ENCODE peak calls at places on chromosomes 6 and 20, in eight cellular contexts. M is NT2/D1, C is neural progenitor cell, J is aorta, E is mammary epithelial cell, Q is BE2C, F is astrocyte, U is gastrocnemius medialis. X is an unnamed sample. For H3K4me1 and H3K36me3, the result is how much of the 10 kb centered on the place peaks cover.

GRCh38 chr6:156699017-156699421 is 78.2 kb upstream of the ARID1B start:
- DNase-seq in C (no peak), E (peak), F (peak), J (no peak), M (no peak), U (no peak), Q (no peak), X (no peak)

GRCh38 chr6:14055541-14055940 is 62.0 kb upstream of the CD83 start:
- DNase-seq in M (no peak), E (no peak), C (no peak), F (no peak), J (no peak), U (no peak), Q (no peak), X (no peak)

GRCh38 chr6:75145211-75145610 is 60.6 kb downstream of the COL12A1 start:
- DNase-seq in F (no peak), J (no peak), U (no peak), Q (no peak), M (no peak), E (no peak), C (no peak), X (no peak)

GRCh38 chr20:38997622-38998021 is 35.5 kb downstream of the DHX35 start:
- DNase-seq in F (peak), M (no peak), E (no peak), Q (no peak), C (no peak), U (no peak), J (no peak), X (no peak)

GRCh38 chr20:38159949-38160756 is 4.9 kb downstream of the TGM2 start:
- DNase-seq in J (no peak), C (no peak), F (no peak), U (no peak), Q (no peak), E (no peak), M (no peak), X (no peak)

GRCh38 chr6:33557376-33557775 is 22.7 kb downstream of the BAK1 start:
- DNase-seq in E (no peak), C (no peak), M (no peak), U (no peak), F (no peak), Q (no peak), J (no peak), X (no peak)

GRCh38 chr20:3255728-3256127 is 16.7 kb upstream of the SLC4A11 start:
- DNase-seq in E (no peak), C (no peak), M (no peak), Q (no peak), J (no peak), F (no peak), U (no peak), X (no peak)

GRCh38 chr20:59863058-59863457 is 70.4 kb downstream of the SYCP2 start:
- DNase-seq in M (no peak), E (no peak), F (no peak), Q (no peak), J (no peak), C (no peak), U (no peak), X (no peak)

GRCh38 chr6:23498013-23498412 is 628.0 kb upstream of the NRSN1 start:
- DNase-seq in Q (no peak), M (no peak), U (no peak), E (no peak), C (no peak), J (no peak), F (peak), X (no peak)

GRCh38 chr6:160428069-160428430 is 79.9 kb downstream of the SLC22A3 start:
- DNase-seq in E (no peak), J (peak), C (no peak), Q (peak), M (no peak), F (no peak), U (peak), X (peak)

GRCh38 chr20:33791021-33791420 is 20.1 kb upstream of the CHMP4B start:
- DNase-seq in J (no peak), M (no peak), F (no peak), C (no peak), Q (no peak), U (no peak), E (no peak), X (peak)

GRCh38 chr6:121868191-121868590 is 432.7 kb downstream of the GJA1 start:
- DNase-seq in F (no peak), M (no peak), C (no peak), E (no peak), U (no peak), J (no peak), Q (no peak), X (no peak)

GRCh38 chr6:13568970-13569369 is 5.4 kb upstream of the SIRT5 start:
- DNase-seq in J (no peak), C (no peak), U (no peak), Q (no peak), M (no peak), E (no peak), F (no peak), X (no peak)

GRCh38 chr20:8271727-8272126 is 139.7 kb downstream of the PLCB1 start:
- DNase-seq in U (no peak), J (no peak), C (no peak), M (no peak), E (no peak), F (peak), Q (no peak), X (no peak)

GRCh38 chr20:19737025-19737424 is 21.0 kb upstream of the RIN2 start:
- DNase-seq in E (peak), C (no peak), F (peak), J (no peak), U (no peak), M (no peak), Q (no peak), X (no peak)

GRCh38 chr6:62150048-62150663 is 135.9 kb downstream of the KHDRBS2 start:
- DNase-seq in F (no peak), Q (peak), C (peak), M (peak), E (peak), U (no peak), J (no peak), X (no peak)

GRCh38 chr6:23826587-23826986 is 299.4 kb upstream of the NRSN1 start:
- DNase-seq in C (no peak), U (no peak), Q (no peak), E (no peak), J (no peak), F (no peak), M (no peak), X (no peak)

GRCh38 chr6:53273356-53273755 is 75.4 kb downstream of the ELOVL5 start:
- DNase-seq in M (no peak), Q (no peak), C (peak), J (no peak), U (no peak), F (no peak), E (no peak), X (no peak)

GRCh38 chr6:21079468-21080048 is 514.0 kb upstream of the SOX4 start:
- DNase-seq in U (no peak), J (no peak), M (no peak), Q (peak), E (no peak), F (peak), C (no peak), X (no peak)

GRCh38 chr6:129686941-129687627 is 22.9 kb downstream of the ARHGAP18 start:
- DNase-seq in U (no peak), C (no peak), E (peak), F (peak), J (no peak), M (no peak), Q (no peak), X (no peak)
- H3K4me1 ChIP-seq in U (half or more), C (under half), E (half or more), F (under half), J (under half), M (under half), Q (under half), X (under half)

GRCh38 chr6:44442235-44442634 is 54.7 kb downstream of the CDC5L start:
- DNase-seq in E (no peak), M (no peak), F (no peak), C (no peak), U (no peak), Q (no peak), J (no peak), X (no peak)
- H3K36me3 ChIP-seq in E (under half), M (under half), F (under half), C (under half), U (under half), Q (under half), J (under half), X (under half)

GRCh38 chr6:4585682-4586468 is 190.3 kb upstream of the CDYL start:
- DNase-seq in M (no peak), U (no peak), J (no peak), E (no peak), F (no peak), Q (no peak), C (no peak), X (no peak)

GRCh38 chr6:4583026-4583425 is 193.2 kb upstream of the CDYL start:
- DNase-seq in M (no peak), C (no peak), E (no peak), F (no peak), U (no peak), J (no peak), Q (no peak), X (no peak)

GRCh38 chr6:4586469-4586859 is 189.7 kb upstream of the CDYL start:
- DNase-seq in C (no peak), M (no peak), Q (no peak), E (no peak), J (no peak), F (no peak), U (no peak), X (no peak)

GRCh38 chr6:4582506-4582905 is 193.7 kb upstream of the CDYL start:
- DNase-seq in F (no peak), J (no peak), U (no peak), Q (no peak), M (no peak), C (no peak), E (no peak), X (no peak)

GRCh38 chr6:4584801-4585200 is 191.4 kb upstream of the CDYL start:
- DNase-seq in J (no peak), F (no peak), Q (no peak), E (no peak), M (no peak), C (no peak), U (no peak), X (no peak)
- H3K4me1 ChIP-seq in J (under half), F (under half), Q (under half), E (under half), M (under half), C (under half), U (under half), X (under half)

DNA sequence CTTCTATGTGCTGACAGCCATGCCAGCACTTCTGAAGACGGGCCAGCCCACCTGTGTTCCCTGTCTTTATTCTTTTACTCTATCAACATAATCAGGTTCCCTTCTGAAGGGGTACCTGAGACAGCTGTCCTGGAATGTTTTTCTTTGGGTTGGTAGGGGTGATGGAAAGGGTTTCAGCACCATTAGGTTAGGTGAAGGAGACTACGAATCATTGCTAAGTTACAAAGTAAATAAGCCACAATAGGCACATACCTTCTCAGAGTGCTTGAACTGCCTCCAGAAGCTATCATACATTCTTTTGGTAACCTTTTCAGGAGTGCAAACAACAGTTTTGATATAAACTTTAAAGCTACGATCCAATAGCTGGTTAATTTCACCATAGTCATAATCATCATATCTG is 106.4 kb downstream of the SESN1 start:
- DNase-seq in F (no peak), C (no peak), M (no peak), E (no peak), U (no peak), J (no peak), Q (no peak), X (no peak)
- H3K36me3 ChIP-seq in F (under half), C (under half), M (under half), E (under half), U (half or more), J (under half), Q (under half), X (under half)

GRCh38 chr20:50399003-50399916 is 110.9 kb upstream of the PTPN1 start:
- DNase-seq in C (no peak), J (peak), Q (no peak), U (peak), F (peak), E (no peak), M (no peak), X (no peak)

GRCh38 chr20:50401047-50401586 is 109.1 kb upstream of the PTPN1 start:
- DNase-seq in U (no peak), F (no peak), C (no peak), Q (no peak), E (no peak), J (no peak), M (no peak), X (no peak)

GRCh38 chr20:50398471-50399002 is 111.6 kb upstream of the PTPN1 start:
- DNase-seq in C (no peak), M (no peak), Q (no peak), E (no peak), F (no peak), J (no peak), U (peak), X (no peak)

GRCh38 chr20:50400705-50401045 is 109.5 kb upstream of the PTPN1 start:
- DNase-seq in U (no peak), M (no peak), J (no peak), E (no peak), Q (no peak), C (no peak), F (no peak), X (no peak)

DNA sequence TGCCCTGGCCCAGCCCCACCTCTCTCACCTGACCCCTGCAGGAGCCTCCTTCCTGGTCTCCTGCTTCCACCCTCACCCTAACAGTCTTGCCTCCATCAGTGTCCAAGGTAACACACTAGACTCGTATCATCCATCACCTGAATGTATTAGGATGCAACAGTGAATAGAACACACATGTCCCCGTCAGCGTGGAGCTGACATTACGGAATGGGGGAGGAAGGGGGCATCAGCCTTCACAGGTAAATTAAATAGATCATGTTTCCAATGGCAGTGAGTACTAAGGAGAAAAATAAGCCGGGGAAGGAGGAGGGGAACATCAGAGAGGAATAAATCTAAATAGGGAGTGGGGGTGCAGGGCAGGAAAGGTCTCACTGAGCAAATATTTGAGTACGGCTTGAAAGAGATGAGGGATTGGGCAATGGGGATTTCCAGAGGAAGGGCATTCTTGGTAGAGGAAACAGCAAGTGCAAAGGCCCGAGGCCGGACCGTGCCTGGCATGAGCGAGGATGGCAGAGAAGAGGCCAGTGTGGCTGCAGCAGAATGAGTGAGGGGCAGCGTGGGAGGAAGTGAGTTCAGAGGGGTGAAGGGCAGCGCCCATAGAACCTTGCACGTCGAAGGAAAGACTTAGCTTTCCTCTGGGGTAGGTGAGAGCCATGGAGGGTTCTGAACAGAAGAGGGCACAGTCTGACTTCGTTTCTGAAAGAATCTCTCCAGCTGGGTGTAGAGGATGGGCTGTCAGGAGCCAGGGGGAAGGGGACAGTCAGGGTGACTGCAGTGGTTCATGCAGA is 110.1 kb upstream of the PTPN1 start:
- DNase-seq in F (no peak), E (peak), C (peak), J (no peak), U (no peak), Q (no peak), M (no peak), X (no peak)
- H3K4me1 ChIP-seq in F (under half), E (under half), C (under half), J (under half), U (half or more), Q (under half), M (under half), X (under half)

DNA sequence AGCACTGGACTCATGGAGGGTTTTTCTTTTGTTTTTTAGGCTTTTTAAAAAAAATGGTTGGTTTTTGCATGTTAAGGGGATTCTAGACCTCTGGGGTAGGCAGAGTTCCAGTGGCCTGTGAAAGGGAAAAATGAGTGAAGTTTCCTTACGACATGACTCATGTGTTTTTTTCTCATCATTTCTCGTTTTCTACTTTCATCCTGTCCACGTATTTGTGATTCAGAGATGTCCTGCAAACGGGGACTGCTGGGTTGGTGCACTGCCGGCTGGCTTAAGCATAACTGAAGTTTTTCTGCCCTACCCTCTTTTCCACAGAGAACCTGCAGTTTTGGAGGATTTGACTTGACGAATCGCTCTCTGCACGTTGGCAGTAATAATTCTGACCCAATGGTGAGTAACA is 182.3 kb downstream of the SASH1 start:
- DNase-seq in F (peak), Q (no peak), U (no peak), E (no peak), M (no peak), J (no peak), C (no peak), X (no peak)
- H3K36me3 ChIP-seq in F (under half), Q (under half), U (under half), E (under half), M (under half), J (under half), C (under half), X (under half)